ENCODE peak calls at places on chromosomes 12 and 14, in five cellular contexts. G, Q, C, Z and S are unnamed samples.

GRCh38 chr12:81668475-81668874 is 90.7 kb downstream of the PPFIA2 start:
- DNase-seq in G (no peak), Q (no peak), C (no peak), Z (peak; percentile 66), S (peak; percentile 10)

GRCh38 chr12:46470039-46470627 is 97.6 kb upstream of the SLC38A2 start:
- DNase-seq in G (no peak), Q (no peak), C (peak; percentile 17), Z (no peak), S (no peak)

GRCh38 chr12:106342397-106343212 is 14.9 kb upstream of the POLR3B start:
- DNase-seq in G (no peak), Q (no peak), C (no peak), Z (peak; percentile 86), S (peak; percentile 82)

GRCh38 chr14:23362200-23362599 is 2.8 kb downstream of the EFS start:
- DNase-seq in G (no peak), Q (no peak), C (no peak), Z (peak; percentile 26), S (no peak)

GRCh38 chr12:58529897-58530296 is 390.4 kb downstream of the LRIG3 start:
- DNase-seq in G (no peak), Q (no peak), C (no peak), Z (peak; percentile 97), S (peak; percentile 72)

GRCh38 chr14:74950795-74951442 is 4.5 kb downstream of the PGF start:
- DNase-seq in G (no peak), Q (no peak), C (no peak), Z (no peak), S (no peak)

GRCh38 chr12:6376079-6376941 is 947 bp upstream of the SCNN1A start:
- DNase-seq in G (no peak), Q (no peak), C (no peak), Z (peak; percentile 68), S (peak; percentile 91)

GRCh38 chr14:86999076-86999475 is 993.9 kb downstream of the GALC start:
- DNase-seq in G (no peak), Q (no peak), C (no peak), Z (peak; percentile 64), S (peak; percentile 26)

GRCh38 chr12:3398196-3398789 is 92.7 kb upstream of the PRMT8 start:
- DNase-seq in G (no peak), Q (no peak), C (no peak), Z (no peak), S (no peak)

GRCh38 chr12:132211326-132211725 is 67.1 kb downstream of the NOC4L start:
- DNase-seq in G (no peak), Q (no peak), C (no peak), Z (no peak), S (no peak)

GRCh38 chr12:131332224-131332623 is 378.5 kb downstream of the ADGRD1 start:
- DNase-seq in G (no peak), Q (no peak), C (no peak), Z (no peak), S (no peak)

GRCh38 chr12:95446511-95446910 is 27.4 kb upstream of the METAP2 start:
- DNase-seq in G (no peak), Q (no peak), C (no peak), Z (peak; percentile 17), S (peak; percentile 49)

GRCh38 chr14:66395300-66395699 is 90.9 kb upstream of the CCDC196 start:
- DNase-seq in G (no peak), Q (no peak), C (peak; percentile 13), Z (no peak), S (no peak)

GRCh38 chr14:73264896-73265720 is 27.8 kb downstream of the PAPLN start:
- DNase-seq in G (no peak), Q (no peak), C (no peak), Z (no peak), S (no peak)

GRCh38 chr14:73239463-73240241 is 2.3 kb downstream of the PAPLN start:
- DNase-seq in G (no peak), Q (no peak), C (no peak), Z (peak; percentile 47), S (peak; percentile 70)

GRCh38 chr12:1632702-1633101 is 3.7 kb downstream of the WNT5B start:
- DNase-seq in G (no peak), Q (no peak), C (no peak), Z (no peak), S (no peak)

GRCh38 chr14:67395876-67396189 is 16.1 kb downstream of the PLEK2 start:
- DNase-seq in G (no peak), Q (no peak), C (no peak), Z (peak; percentile 30), S (no peak)

GRCh38 chr12:67419810-67420209 is 150.7 kb downstream of the CAND1 start:
- DNase-seq in G (peak; percentile 64), Q (no peak), C (no peak), Z (no peak), S (no peak)

GRCh38 chr14:20855652-20856291 is 35.4 kb upstream of the RNASE3 start:
- DNase-seq in G (no peak), Q (peak; percentile 14), C (peak; percentile 31), Z (peak; percentile 58), S (peak; percentile 73)

GRCh38 chr12:122399592-122400373 is 22.7 kb downstream of the CLIP1 start:
- DNase-seq in G (peak; percentile 40), Q (peak; percentile 53), C (peak; percentile 61), Z (peak; percentile 96), S (peak; percentile 73)

GRCh38 chr14:39268393-39268792 is 34.7 kb downstream of the MIA2 start:
- DNase-seq in G (no peak), Q (no peak), C (no peak), Z (peak; percentile 9), S (peak; percentile 4)

GRCh38 chr14:63496837-63497400 is 46.3 kb downstream of the PPP2R5E start:
- DNase-seq in G (no peak), Q (no peak), C (no peak), Z (no peak), S (no peak)

GRCh38 chr12:13373131-13373530 is 176.6 kb downstream of the EMP1 start:
- DNase-seq in G (no peak), Q (no peak), C (no peak), Z (no peak), S (no peak)

GRCh38 chr14:54339771-54340170 is 57.0 kb upstream of the CDKN3 start:
- DNase-seq in G (no peak), Q (no peak), C (no peak), Z (no peak), S (no peak)

GRCh38 chr12:7959278-7960063 is 23.5 kb upstream of the SLC2A3 start:
- DNase-seq in G (no peak), Q (peak; percentile 21), C (peak; percentile 61), Z (no peak), S (no peak)

GRCh38 chr14:65015391-65015790 is 28.7 kb downstream of the FNTB start:
- DNase-seq in G (no peak), Q (no peak), C (no peak), Z (no peak), S (no peak)

GRCh38 chr12:25436206-25436912 is 116.7 kb downstream of the LMNTD1 start:
- DNase-seq in G (peak; percentile 66), Q (peak; percentile 4), C (peak; percentile 48), Z (peak; percentile 86), S (peak; percentile 78)

GRCh38 chr14:102927878-102928411 is 5.5 kb downstream of the AMN start:
- DNase-seq in G (no peak), Q (no peak), C (no peak), Z (no peak), S (no peak)

GRCh38 chr14:36279306-36280244 is 40.9 kb downstream of the MBIP start:
- DNase-seq in G (peak; percentile 14), Q (no peak), C (no peak), Z (no peak), S (no peak)